ENCODE peak calls at places on chromosomes 5 and 9, in four cellular contexts. Q, A, N and X are unnamed samples.

GRCh38 chr5:180629703-180630382 is 19.6 kb downstream of the FLT4 start:
- DNase-seq in Q (no peak), A (no peak), N (no peak), X (no peak)

GRCh38 chr9:136996361-136997281 is at the start of gene CLIC3:
- DNase-seq in Q (no peak), A (peak), N (no peak), X (peak)

GRCh38 chr9:20781086-20781485 is 97.0 kb downstream of the FOCAD start:
- DNase-seq in Q (peak), A (no peak), N (no peak), X (peak)

GRCh38 chr9:130805510-130806387 is 29.3 kb upstream of the ABL1 start:
- DNase-seq in Q (peak), A (no peak), N (no peak), X (no peak)

GRCh38 chr5:75214409-75214808 is 22.3 kb downstream of the ANKRD31 start:
- DNase-seq in Q (no peak), A (no peak), N (no peak), X (no peak)

GRCh38 chr5:9284781-9285307 is 261.0 kb downstream of the SEMA5A start:
- DNase-seq in Q (peak), A (no peak), N (no peak), X (no peak)

GRCh38 chr5:102690910-102691309 is 64.2 kb upstream of the PAM start:
- DNase-seq in Q (no peak), A (no peak), N (no peak), X (no peak)

GRCh38 chr9:129109952-129110739 is 447 bp downstream of the CRAT start:
- DNase-seq in Q (peak), A (no peak), N (no peak), X (peak)

GRCh38 chr9:87327567-87328125 is 170.0 kb upstream of the DAPK1 start:
- DNase-seq in Q (no peak), A (no peak), N (no peak), X (no peak)

GRCh38 chr5:90279091-90279490 is 130.5 kb downstream of the CETN3 start:
- DNase-seq in Q (no peak), A (no peak), N (no peak), X (peak)

GRCh38 chr5:91118802-91119201 is 264.3 kb downstream of the ARRDC3 start:
- DNase-seq in Q (peak), A (no peak), N (no peak), X (no peak)

GRCh38 chr5:81748556-81748955 is 2.3 kb downstream of the SSBP2 start:
- DNase-seq in Q (no peak), A (no peak), N (no peak), X (no peak)

GRCh38 chr5:94791787-94792186 is 173.3 kb downstream of the SLF1 start:
- DNase-seq in Q (no peak), A (no peak), N (no peak), X (no peak)
- H3K18ac ChIP-seq in Q (no peak), A (no peak), N (no peak), X (no peak)

GRCh38 chr5:24475101-24475500 is 169.7 kb downstream of the CDH10 start:
- DNase-seq in Q (no peak), A (no peak), N (no peak), X (no peak)

GRCh38 chr5:24477958-24478357 is 166.8 kb downstream of the CDH10 start:
- DNase-seq in Q (no peak), A (no peak), N (no peak), X (no peak)

GRCh38 chr5:24472518-24472917 is 172.3 kb downstream of the CDH10 start:
- DNase-seq in Q (no peak), A (no peak), N (no peak), X (no peak)
- H4K5ac ChIP-seq in Q (no peak), A (no peak), N (no peak), X (no peak)

GRCh38 chr5:157855404-157855994 is 3.4 kb downstream of the CLINT1 start:
- DNase-seq in Q (peak), A (peak), N (peak), X (peak)

GRCh38 chr5:157859227-157859575 is 256 bp upstream of the CLINT1 start:
- DNase-seq in Q (no peak), A (no peak), N (no peak), X (no peak)

GRCh38 chr5:157857821-157858526 is 971 bp downstream of the CLINT1 start:
- DNase-seq in Q (peak), A (no peak), N (no peak), X (no peak)

GRCh38 chr5:157860898-157861894 is 2.3 kb upstream of the CLINT1 start:
- DNase-seq in Q (no peak), A (no peak), N (no peak), X (no peak)

DNA sequence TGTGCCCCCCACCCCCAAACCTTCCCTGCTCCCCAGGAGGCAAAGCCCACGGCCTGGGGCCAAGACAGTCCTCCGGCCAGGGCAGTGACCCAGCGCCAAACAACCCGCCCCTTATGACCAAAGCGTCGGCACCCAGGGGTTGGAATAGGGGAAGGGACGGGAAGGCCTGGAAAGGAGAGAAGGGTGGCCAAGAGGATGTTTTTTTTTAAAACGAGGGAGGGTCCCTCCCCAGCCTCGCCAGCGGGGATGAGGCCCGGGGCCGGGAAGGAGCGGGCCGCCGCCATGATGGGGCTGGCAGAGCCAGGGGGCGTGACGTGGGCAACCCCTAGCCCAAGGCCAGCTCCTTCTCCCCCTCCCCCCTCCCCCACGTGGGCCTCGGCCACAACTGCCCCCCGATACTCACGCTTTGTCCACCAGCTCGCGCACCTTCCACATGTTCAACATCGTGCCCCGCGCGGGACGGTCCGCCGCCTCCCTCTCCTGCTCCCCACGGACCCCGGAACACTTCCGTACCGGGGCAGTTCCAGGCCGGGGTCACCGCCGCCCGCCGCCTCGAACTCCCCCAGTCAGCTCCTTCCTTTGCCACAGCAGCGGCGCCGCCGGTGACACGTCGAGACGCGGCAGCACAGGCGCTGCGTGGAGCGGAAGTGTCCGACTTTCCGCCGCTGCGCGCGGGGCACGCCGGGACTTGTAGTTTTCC is at the start of gene CLINT1:
- DNase-seq in Q (peak), A (peak), N (peak), X (peak)
- H2BK15ac ChIP-seq in Q (no peak), A (no peak), N (no peak), X (no peak)

DNA sequence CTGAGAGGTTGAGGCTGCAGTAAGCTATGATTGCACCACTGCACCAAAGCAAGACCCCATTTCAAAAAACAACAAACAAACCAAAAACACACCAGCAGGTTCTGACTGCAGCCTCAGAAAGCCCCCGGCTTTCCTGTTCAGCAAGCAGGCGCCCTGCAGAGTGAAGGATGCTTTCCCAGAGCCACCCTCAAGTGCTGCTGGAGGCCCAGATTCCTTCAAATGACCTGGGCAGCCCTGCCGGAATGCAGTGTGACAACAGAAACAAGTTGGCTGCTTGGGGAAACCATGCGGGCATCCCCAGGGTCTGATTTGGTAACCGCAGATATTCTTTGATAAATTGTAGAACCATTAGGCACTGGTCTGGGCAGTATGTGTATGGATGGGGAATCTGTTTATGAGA is 35.7 kb upstream of the GNE start:
- DNase-seq in Q (no peak), A (no peak), N (no peak), X (no peak)
- H3K18ac ChIP-seq in Q (no peak), A (no peak), N (no peak), X (no peak)

GRCh38 chr9:80213613-80214012 is 641.8 kb downstream of the TLE4 start:
- DNase-seq in Q (no peak), A (no peak), N (no peak), X (no peak)

GRCh38 chr9:80222466-80223169 is 650.9 kb downstream of the TLE4 start:
- DNase-seq in Q (no peak), A (no peak), N (no peak), X (no peak)

GRCh38 chr9:80218336-80218735 is 646.6 kb downstream of the TLE4 start:
- DNase-seq in Q (no peak), A (peak), N (no peak), X (no peak)
- H4K5ac ChIP-seq in Q (no peak), A (no peak), N (no peak), X (no peak)

GRCh38 chr5:7849531-7850240 is 1.2 kb downstream of the CFAP90 start:
- DNase-seq in Q (no peak), A (no peak), N (no peak), X (peak)
- H2BK15ac ChIP-seq in Q (no peak), A (no peak), N (no peak), X (no peak)

DNA sequence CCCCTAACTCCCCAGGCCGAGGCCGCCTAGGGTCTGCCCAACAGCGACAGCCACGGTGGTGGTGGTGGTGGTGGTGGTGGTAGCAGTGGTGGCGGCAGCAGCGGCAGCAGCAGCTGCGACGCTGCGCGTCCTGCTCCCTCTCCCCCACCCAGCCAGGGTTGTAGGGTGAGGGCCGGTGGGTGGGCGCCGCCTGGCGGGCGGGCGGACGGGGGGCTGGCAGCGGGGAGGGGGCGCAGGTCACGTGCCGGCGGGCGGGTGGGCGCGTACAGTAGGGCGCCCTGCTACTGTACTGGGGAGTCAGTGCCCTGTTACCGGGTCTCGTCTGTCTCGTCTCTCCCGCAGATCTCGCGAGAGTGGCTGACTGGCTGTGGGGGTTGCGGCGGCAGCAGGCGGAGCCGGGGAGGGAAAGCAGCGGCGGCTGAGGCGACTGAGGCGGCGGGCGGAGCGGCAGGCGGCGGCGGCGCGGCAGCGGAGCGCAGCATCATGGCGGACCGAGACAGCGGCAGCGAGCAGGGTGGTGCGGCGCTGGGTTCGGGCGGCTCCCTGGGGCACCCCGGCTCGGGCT is at the start of gene PURA:
- DNase-seq in Q (peak), A (peak), N (no peak), X (peak)
- H3K18ac ChIP-seq in Q (peak), A (no peak), N (peak), X (peak)

GRCh38 chr9:127883959-127884358 is 6.5 kb upstream of the AK1 start:
- DNase-seq in Q (no peak), A (no peak), N (no peak), X (no peak)
- H4K5ac ChIP-seq in Q (no peak), A (no peak), N (no peak), X (no peak)